ENCODE peak calls at places on chromosomes 12 and 14, in five cellular contexts. One of them, this sample, is unnamed.

GRCh38 chr12:68392376-68392775 is 60.2 kb upstream of the MDM1 start:
- DNase-seq in H1: no peak
- DNase-seq in HepG2: no peak
- DNase-seq in GM12878: no peak
- DNase-seq in K562: no peak
- DNase-seq in this sample: no peak

GRCh38 chr14:103398427-103399195 is 13.4 kb downstream of the MARK3 start:
- DNase-seq in H1: no peak
- DNase-seq in HepG2: no peak
- DNase-seq in GM12878: no peak
- DNase-seq in K562: no peak
- DNase-seq in this sample: no peak

GRCh38 chr12:77932216-77932615 is 101.5 kb downstream of the NAV3 start:
- DNase-seq in H1: no peak
- DNase-seq in HepG2: no peak
- DNase-seq in GM12878: no peak
- DNase-seq in K562: no peak
- DNase-seq in this sample: peak; percentile 3

GRCh38 chr14:63203618-63204406 is 431 bp upstream of the RHOJ start:
- DNase-seq in H1: peak; percentile 29
- DNase-seq in HepG2: peak; percentile 90
- DNase-seq in GM12878: no peak
- DNase-seq in K562: peak; percentile 2
- DNase-seq in this sample: peak; percentile 34

GRCh38 chr14:101953151-101953550 is 11.2 kb upstream of the DYNC1H1 start:
- DNase-seq in H1: no peak
- DNase-seq in HepG2: no peak
- DNase-seq in GM12878: no peak
- DNase-seq in K562: no peak
- DNase-seq in this sample: no peak

GRCh38 chr12:45192041-45192695 is 23.7 kb upstream of the ANO6 start:
- DNase-seq in H1: no peak
- DNase-seq in HepG2: peak; percentile 94
- DNase-seq in GM12878: no peak
- DNase-seq in K562: peak; percentile 48
- DNase-seq in this sample: no peak

GRCh38 chr12:34390846-34391700 is 368.8 kb downstream of the ALG10 start:
- DNase-seq in H1: no peak
- DNase-seq in HepG2: no peak
- DNase-seq in GM12878: no peak
- DNase-seq in K562: no peak
- DNase-seq in this sample: no peak

GRCh38 chr14:72471346-72471745 is 422.6 kb downstream of the DPF3 start:
- DNase-seq in H1: no peak
- DNase-seq in HepG2: no peak
- DNase-seq in GM12878: no peak
- DNase-seq in K562: no peak
- DNase-seq in this sample: no peak

GRCh38 chr12:31482816-31483215 is 108.1 kb downstream of the DENND5B start:
- DNase-seq in H1: no peak
- DNase-seq in HepG2: no peak
- DNase-seq in GM12878: no peak
- DNase-seq in K562: peak; percentile 9
- DNase-seq in this sample: no peak

GRCh38 chr14:24678801-24679247 is 44.8 kb upstream of the GZMB start:
- DNase-seq in H1: peak; percentile 51
- DNase-seq in HepG2: peak; percentile 98
- DNase-seq in GM12878: peak; percentile 72
- DNase-seq in K562: peak; percentile 87
- DNase-seq in this sample: peak; percentile 70

GRCh38 chr14:66099931-66100330 is 386.2 kb upstream of the CCDC196 start:
- DNase-seq in H1: no peak
- DNase-seq in HepG2: no peak
- DNase-seq in GM12878: peak; percentile 15
- DNase-seq in K562: no peak
- DNase-seq in this sample: no peak

GRCh38 chr12:58041441-58041840 is 100.1 kb downstream of the ATP23 start:
- DNase-seq in H1: no peak
- DNase-seq in HepG2: no peak
- DNase-seq in GM12878: no peak
- DNase-seq in K562: no peak
- DNase-seq in this sample: no peak

GRCh38 chr12:111557271-111558106 is 41.6 kb downstream of the ATXN2 start:
- DNase-seq in H1: no peak
- DNase-seq in HepG2: no peak
- DNase-seq in GM12878: no peak
- DNase-seq in K562: no peak
- DNase-seq in this sample: no peak

GRCh38 chr12:106632797-106633450 is 50.1 kb downstream of the RFX4 start:
- DNase-seq in H1: no peak
- DNase-seq in HepG2: peak; percentile 9
- DNase-seq in GM12878: no peak
- DNase-seq in K562: no peak
- DNase-seq in this sample: no peak

GRCh38 chr12:106631150-106631549 is 48.3 kb downstream of the RFX4 start:
- DNase-seq in H1: no peak
- DNase-seq in HepG2: no peak
- DNase-seq in GM12878: no peak
- DNase-seq in K562: no peak
- DNase-seq in this sample: no peak

GRCh38 chr12:106633451-106633823 is 50.6 kb downstream of the RFX4 start:
- DNase-seq in H1: no peak
- DNase-seq in HepG2: peak; percentile 14
- DNase-seq in GM12878: no peak
- DNase-seq in K562: no peak
- DNase-seq in this sample: no peak

GRCh38 chr12:106631797-106632196 is 49.0 kb downstream of the RFX4 start:
- DNase-seq in H1: no peak
- DNase-seq in HepG2: no peak
- DNase-seq in GM12878: no peak
- DNase-seq in K562: no peak
- DNase-seq in this sample: no peak

GRCh38 chr12:106629797-106630669 is 47.2 kb downstream of the RFX4 start:
- DNase-seq in H1: no peak
- DNase-seq in HepG2: no peak
- DNase-seq in GM12878: no peak
- DNase-seq in K562: no peak
- DNase-seq in this sample: peak; percentile 31
- TF ChIP-seq JUND in H1: no peak
- TF ChIP-seq JUND in HepG2: no peak
- TF ChIP-seq JUND in GM12878: no peak
- TF ChIP-seq JUND in K562: no peak
- TF ChIP-seq JUND in this sample: peak; percentile 56

GRCh38 chr14:57657487-57657886 is 163.8 kb upstream of the CCDC198 start:
- DNase-seq in H1: no peak
- DNase-seq in HepG2: no peak
- DNase-seq in GM12878: no peak
- DNase-seq in K562: no peak
- DNase-seq in this sample: no peak
- TF ChIP-seq YY1 in H1: no peak
- TF ChIP-seq YY1 in HepG2: no peak
- TF ChIP-seq YY1 in GM12878: no peak
- TF ChIP-seq YY1 in K562: no peak
- TF ChIP-seq YY1 in this sample: no peak

GRCh38 chr14:77760381-77761204 is at the start of gene SNW1:
- DNase-seq in H1: peak; percentile 83
- DNase-seq in HepG2: peak; percentile 91
- DNase-seq in GM12878: no peak
- DNase-seq in K562: peak; percentile 94
- DNase-seq in this sample: peak; percentile 90

GRCh38 chr14:77761205-77761931 is 412 bp upstream of the SNW1 start:
- DNase-seq in H1: no peak
- DNase-seq in HepG2: peak; percentile 62
- DNase-seq in GM12878: peak; percentile 84
- DNase-seq in K562: peak; percentile 68
- DNase-seq in this sample: peak; percentile 55

GRCh38 chr14:77763978-77764377 is 3.0 kb upstream of the SNW1 start:
- DNase-seq in H1: no peak
- DNase-seq in HepG2: no peak
- DNase-seq in GM12878: no peak
- DNase-seq in K562: no peak
- DNase-seq in this sample: no peak

DNA sequence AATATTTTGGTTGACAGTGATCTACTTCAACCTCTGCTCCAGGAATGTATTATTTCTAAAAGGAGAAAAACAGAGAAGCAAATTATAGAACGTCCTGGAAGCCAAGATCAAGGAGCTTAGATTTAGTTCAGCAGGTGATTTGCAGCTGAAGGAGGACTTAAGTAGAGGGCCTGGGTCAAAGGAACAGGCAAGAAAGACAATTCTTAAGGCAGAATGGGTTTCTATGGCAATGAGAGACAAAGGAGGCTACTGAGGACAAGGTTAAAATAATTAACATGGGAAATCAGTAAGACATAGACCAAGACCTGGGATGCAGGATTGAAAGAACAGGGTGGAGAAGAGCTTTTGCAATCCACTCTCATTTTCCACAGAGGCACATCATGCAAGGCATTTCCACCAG is 2.4 kb upstream of the SNW1 start:
- DNase-seq in H1: no peak
- DNase-seq in HepG2: no peak
- DNase-seq in GM12878: no peak
- DNase-seq in K562: no peak
- DNase-seq in this sample: no peak
- TF ChIP-seq GABPA in H1: no peak
- TF ChIP-seq GABPA in HepG2: no peak
- TF ChIP-seq GABPA in GM12878: no peak
- TF ChIP-seq GABPA in K562: no peak
- TF ChIP-seq GABPA in this sample: no peak

DNA sequence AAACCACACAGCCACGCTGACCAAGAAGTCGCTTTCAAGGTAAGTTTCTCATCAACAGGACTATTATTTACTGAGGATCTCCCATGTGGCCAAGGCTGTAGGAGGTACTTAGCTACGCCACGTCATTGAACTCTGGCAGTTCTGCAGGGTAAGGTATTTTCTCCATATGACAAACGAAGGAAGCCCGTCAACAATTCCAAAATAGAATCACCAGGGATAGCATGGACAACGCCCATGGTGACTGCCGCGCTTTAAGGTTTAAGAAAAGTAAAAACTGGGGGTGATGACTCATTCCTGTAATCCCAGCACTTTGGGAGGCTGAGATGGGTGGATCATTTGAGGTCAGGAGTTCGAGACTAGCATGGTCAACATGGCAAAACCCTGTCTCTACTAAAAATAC is 28.6 kb downstream of the SSH1 start:
- DNase-seq in H1: no peak
- DNase-seq in HepG2: no peak
- DNase-seq in GM12878: no peak
- DNase-seq in K562: no peak
- DNase-seq in this sample: no peak
- TF ChIP-seq JUND in H1: no peak
- TF ChIP-seq JUND in HepG2: no peak
- TF ChIP-seq JUND in GM12878: no peak
- TF ChIP-seq JUND in K562: peak; percentile 40
- TF ChIP-seq JUND in this sample: no peak

GRCh38 chr14:100436745-100437406 is 113.7 kb downstream of the SLC25A47 start:
- DNase-seq in H1: no peak
- DNase-seq in HepG2: no peak
- DNase-seq in GM12878: no peak
- DNase-seq in K562: no peak
- DNase-seq in this sample: no peak
- TF ChIP-seq YY1 in H1: no peak
- TF ChIP-seq YY1 in HepG2: no peak
- TF ChIP-seq YY1 in GM12878: no peak
- TF ChIP-seq YY1 in K562: no peak
- TF ChIP-seq YY1 in this sample: no peak

GRCh38 chr14:54117924-54118323 is 161.3 kb upstream of the BMP4 start:
- DNase-seq in H1: no peak
- DNase-seq in HepG2: peak; percentile 72
- DNase-seq in GM12878: no peak
- DNase-seq in K562: no peak
- DNase-seq in this sample: no peak

GRCh38 chr14:54117401-54117800 is 160.8 kb upstream of the BMP4 start:
- DNase-seq in H1: no peak
- DNase-seq in HepG2: no peak
- DNase-seq in GM12878: no peak
- DNase-seq in K562: no peak
- DNase-seq in this sample: no peak

GRCh38 chr14:54116972-54117371 is 160.3 kb upstream of the BMP4 start:
- DNase-seq in H1: no peak
- DNase-seq in HepG2: peak; percentile 66
- DNase-seq in GM12878: no peak
- DNase-seq in K562: no peak
- DNase-seq in this sample: no peak

GRCh38 chr14:54114941-54115340 is 158.3 kb upstream of the BMP4 start:
- DNase-seq in H1: no peak
- DNase-seq in HepG2: no peak
- DNase-seq in GM12878: no peak
- DNase-seq in K562: no peak
- DNase-seq in this sample: no peak

DNA sequence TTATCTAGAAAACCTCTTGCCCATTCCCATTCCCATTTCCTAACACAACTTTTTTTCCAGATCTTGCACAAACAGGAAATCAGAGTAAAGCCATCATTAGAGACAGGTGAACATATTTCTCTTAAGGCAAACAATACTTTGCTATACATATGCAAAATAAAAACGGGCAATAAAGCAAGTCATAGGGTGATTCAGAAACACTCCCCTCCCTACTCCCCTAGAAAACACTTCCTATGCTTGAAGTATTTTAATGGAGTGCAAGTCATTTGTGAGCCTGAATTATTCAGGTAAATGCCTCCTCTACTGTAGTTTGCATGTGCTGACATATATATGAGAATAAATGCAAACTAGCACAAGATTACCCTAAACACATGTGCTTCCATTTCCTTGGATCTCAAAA is 159.5 kb upstream of the BMP4 start:
- DNase-seq in H1: no peak
- DNase-seq in HepG2: no peak
- DNase-seq in GM12878: no peak
- DNase-seq in K562: no peak
- DNase-seq in this sample: no peak
- TF ChIP-seq GABPA in H1: no peak
- TF ChIP-seq GABPA in HepG2: no peak
- TF ChIP-seq GABPA in GM12878: no peak
- TF ChIP-seq GABPA in K562: no peak
- TF ChIP-seq GABPA in this sample: no peak

DNA sequence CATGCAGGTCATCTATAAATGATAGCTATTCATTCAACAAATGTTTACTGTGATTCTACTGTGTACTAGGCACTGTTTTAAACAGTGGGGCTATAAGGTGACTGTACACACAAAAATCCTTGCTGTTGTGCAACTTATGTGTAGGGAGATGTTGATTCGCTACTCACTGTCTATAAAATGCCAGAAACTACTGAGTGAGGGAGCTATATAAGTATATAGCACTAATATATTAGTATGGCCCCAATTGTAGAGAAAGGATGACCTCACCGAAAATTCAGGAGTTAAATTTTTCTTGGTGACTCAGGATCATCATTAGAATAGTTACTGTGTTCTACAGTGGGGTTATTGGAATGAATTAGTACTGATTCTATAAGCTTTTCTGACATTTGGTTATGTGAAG is 117.4 kb downstream of the TGFB3 start:
- DNase-seq in H1: no peak
- DNase-seq in HepG2: no peak
- DNase-seq in GM12878: no peak
- DNase-seq in K562: no peak
- DNase-seq in this sample: no peak
- TF ChIP-seq JUND in H1: no peak
- TF ChIP-seq JUND in HepG2: no peak
- TF ChIP-seq JUND in GM12878: no peak
- TF ChIP-seq JUND in K562: no peak
- TF ChIP-seq JUND in this sample: peak; percentile 58

GRCh38 chr14:50964683-50965390 is 20.6 kb upstream of the PYGL start:
- DNase-seq in H1: no peak
- DNase-seq in HepG2: peak; percentile 45
- DNase-seq in GM12878: no peak
- DNase-seq in K562: no peak
- DNase-seq in this sample: no peak
- TF ChIP-seq YY1 in H1: no peak
- TF ChIP-seq YY1 in HepG2: no peak
- TF ChIP-seq YY1 in GM12878: no peak
- TF ChIP-seq YY1 in K562: no peak
- TF ChIP-seq YY1 in this sample: no peak